ENCODE peak calls at places on chromosomes 3 and 15, in five cellular contexts. O, Q, T, V and I are unnamed samples.

GRCh38 chr3:65052101-65052500 is 364.3 kb upstream of the ADAMTS9 start:
- ATAC-seq in O (no peak), Q (no peak), T (no peak), V (no peak), I (no peak)

GRCh38 chr3:19543212-19543841 is 390.7 kb downstream of the EFHB start:
- ATAC-seq in O (peak; percentile 47), Q (no peak), T (peak; percentile 60), V (no peak), I (no peak)

GRCh38 chr15:85642693-85643058 is 152.0 kb downstream of the KLHL25 start:
- ATAC-seq in O (peak; percentile 55), Q (peak; percentile 40), T (no peak), V (peak; percentile 38), I (peak; percentile 94)

GRCh38 chr3:35793668-35794067 is 154.3 kb downstream of the ARPP21 start:
- ATAC-seq in O (no peak), Q (no peak), T (no peak), V (no peak), I (no peak)

GRCh38 chr3:60133269-60133877 is 1083.5 kb upstream of the CFAP20DC start:
- ATAC-seq in O (no peak), Q (no peak), T (no peak), V (no peak), I (no peak)

GRCh38 chr3:157369712-157370447 is 66.8 kb upstream of the PTX3 start:
- ATAC-seq in O (peak; percentile 82), Q (no peak), T (no peak), V (no peak), I (no peak)

GRCh38 chr3:109188726-109189125 is 52.2 kb downstream of the C3orf85 start:
- ATAC-seq in O (no peak), Q (no peak), T (no peak), V (no peak), I (no peak)

GRCh38 chr3:50617911-50618481 is 1.0 kb downstream of the MAPKAPK3 start:
- ATAC-seq in O (no peak), Q (no peak), T (peak; percentile 10), V (no peak), I (no peak)

GRCh38 chr15:75153565-75154248 is 48.0 kb upstream of the C15orf39 start:
- ATAC-seq in O (no peak), Q (no peak), T (no peak), V (peak; percentile 19), I (no peak)

GRCh38 chr15:56734013-56734625 is 810 bp upstream of the ZNF280D start:
- ATAC-seq in O (no peak), Q (no peak), T (no peak), V (no peak), I (no peak)

GRCh38 chr15:56732881-56733130 is 503 bp downstream of the ZNF280D start:
- ATAC-seq in O (no peak), Q (no peak), T (peak; percentile 50), V (no peak), I (no peak)

GRCh38 chr15:56731571-56731970 is 1.7 kb downstream of the ZNF280D start:
- ATAC-seq in O (no peak), Q (no peak), T (no peak), V (no peak), I (no peak)

GRCh38 chr15:56733131-56734012 is at the start of gene ZNF280D:
- ATAC-seq in O (peak; percentile 94), Q (peak; percentile 92), T (peak; percentile 93), V (peak; percentile 97), I (peak; percentile 93)

GRCh38 chr15:56732135-56732880 is 1.0 kb downstream of the ZNF280D start:
- ATAC-seq in O (peak; percentile 13), Q (peak; percentile 19), T (no peak), V (no peak), I (no peak)
- TF ChIP-seq POLR2A in O (no peak), Q (no peak), T (no peak), V (no peak), I (no peak)

GRCh38 chr3:186806173-186807055 is at the start of gene RFC4:
- ATAC-seq in O (peak; percentile 96), Q (peak; percentile 98), T (peak; percentile 90), V (peak; percentile 93), I (peak; percentile 95)
- TF ChIP-seq POLR2A in O (peak; percentile 72), Q (no peak), T (peak; percentile 88), V (peak; percentile 9), I (peak; percentile 33)

DNA sequence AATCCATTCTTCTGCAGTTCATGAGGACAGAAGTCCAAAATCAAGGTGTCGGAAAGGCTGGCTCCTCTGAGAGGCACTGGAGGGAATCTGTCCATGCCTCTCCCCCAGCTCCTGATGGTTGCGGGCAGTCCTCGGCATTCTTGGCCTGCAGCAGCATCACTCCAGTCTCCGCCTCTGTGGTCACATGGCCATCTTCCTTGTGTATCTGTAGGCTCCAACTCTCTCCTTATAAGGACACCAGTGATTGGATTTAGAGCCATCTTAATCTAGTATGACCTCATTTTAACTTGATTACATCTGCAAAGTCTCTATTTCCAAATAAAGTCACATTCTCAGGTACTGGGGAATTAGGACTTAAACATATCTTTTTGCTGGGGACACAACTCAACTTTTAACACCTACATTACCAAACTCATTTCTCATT is 56.0 kb upstream of the FLNB start:
- ATAC-seq in O (no peak), Q (peak; percentile 79), T (peak; percentile 71), V (no peak), I (peak; percentile 83)
- TF ChIP-seq POLR2A in O (no peak), Q (peak; percentile 69), T (no peak), V (no peak), I (peak; percentile 44)

DNA sequence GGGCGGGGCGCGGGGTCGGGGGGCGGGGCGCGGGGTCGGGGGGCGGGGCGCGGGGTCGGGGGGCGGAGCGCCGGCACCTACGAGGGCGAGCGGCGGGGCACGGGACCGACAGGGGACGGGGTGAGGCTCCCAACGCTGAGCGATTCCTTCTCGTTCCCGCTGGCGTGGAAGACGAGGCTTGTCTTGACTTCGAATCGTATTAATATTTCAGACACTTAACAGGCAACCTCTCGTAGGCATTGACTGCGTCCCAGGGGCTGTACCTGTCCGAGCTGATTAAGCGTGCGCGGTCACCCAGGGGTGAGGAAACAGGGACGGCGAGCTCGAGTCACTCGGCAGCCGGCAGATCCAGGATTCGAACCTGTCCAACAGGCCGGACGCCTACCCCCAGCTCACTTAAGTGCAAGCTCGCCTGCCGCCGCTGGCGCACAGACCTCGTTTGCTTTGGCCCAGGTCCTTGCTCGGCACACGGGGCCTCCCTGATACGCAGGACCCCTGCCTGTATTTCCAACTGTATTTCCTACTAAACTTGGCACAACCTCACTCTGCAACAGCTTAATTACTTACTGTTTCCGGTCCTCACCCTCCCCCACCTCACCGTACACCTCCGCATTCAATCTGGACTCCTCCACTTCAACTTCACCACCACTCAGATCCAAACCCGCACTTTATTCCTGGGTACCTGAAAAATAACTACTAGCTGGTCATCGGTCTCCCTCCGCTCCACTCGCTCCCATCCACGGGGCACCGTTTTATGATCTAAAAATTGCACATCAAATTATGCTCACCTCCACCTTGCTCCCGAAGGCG is 680 bp upstream of the ZXDC start:
- ATAC-seq in O (peak; percentile 34), Q (no peak), T (peak; percentile 55), V (peak; percentile 68), I (peak; percentile 53)
- TF ChIP-seq POLR2A in O (peak; percentile 87), Q (no peak), T (no peak), V (peak; percentile 39), I (peak; percentile 24)

GRCh38 chr15:65829150-65829764 is 37.2 kb upstream of the DENND4A start:
- ATAC-seq in O (no peak), Q (no peak), T (peak; percentile 69), V (no peak), I (no peak)

GRCh38 chr15:65834603-65835282 is 34.5 kb upstream of the RAB11A start:
- ATAC-seq in O (no peak), Q (no peak), T (no peak), V (no peak), I (no peak)

GRCh38 chr15:65833501-65834220 is 35.6 kb upstream of the RAB11A start:
- ATAC-seq in O (no peak), Q (no peak), T (no peak), V (no peak), I (no peak)

GRCh38 chr15:65835452-65835851 is 33.8 kb upstream of the RAB11A start:
- ATAC-seq in O (no peak), Q (no peak), T (no peak), V (no peak), I (no peak)

GRCh38 chr15:65832549-65833364 is 36.5 kb upstream of the RAB11A start:
- ATAC-seq in O (peak; percentile 97), Q (peak; percentile 90), T (peak; percentile 82), V (peak; percentile 96), I (peak; percentile 95)
- TF ChIP-seq POLR2A in O (peak; percentile 53), Q (no peak), T (no peak), V (no peak), I (no peak)

GRCh38 chr15:43794269-43795037 is 2.3 kb downstream of the SERF2 start:
- ATAC-seq in O (no peak), Q (no peak), T (no peak), V (no peak), I (no peak)
- TF ChIP-seq POLR2A in O (peak; percentile 48), Q (no peak), T (no peak), V (no peak), I (no peak)